ENCODE peak calls at places on chromosomes 7 and 10, in seven cellular contexts. P is SK-N-SH, Q is HCT116, W is HepG2, G is GM12878, V is H1, J is K562. M is an unnamed sample.

GRCh38 chr10:3477683-3478082 is 305.1 kb upstream of the PITRM1 start:
- DNase-seq in P (no peak), Q (no peak), W (no peak), G (peak; percentile 67), V (no peak), J (no peak), M (no peak)

GRCh38 chr7:110600983-110601382 is 489.9 kb upstream of the LRRN3 start:
- DNase-seq in P (no peak), Q (no peak), W (no peak), G (no peak), V (no peak), J (no peak), M (no peak)

GRCh38 chr10:3292601-3293000 is 120.0 kb upstream of the PITRM1 start:
- DNase-seq in P (no peak), Q (no peak), W (no peak), G (no peak), V (no peak), J (no peak), M (no peak)

GRCh38 chr10:36880898-36881297 is 244.5 kb upstream of the ANKRD30A start:
- DNase-seq in P (peak; percentile 23), Q (no peak), W (peak; percentile 21), G (no peak), V (no peak), J (no peak), M (no peak)

GRCh38 chr7:23426876-23427275 is 43.4 kb downstream of the IGF2BP3 start:
- DNase-seq in P (no peak), Q (no peak), W (no peak), G (no peak), V (no peak), J (peak; percentile 69), M (no peak)

GRCh38 chr10:129678186-129678585 is 211.1 kb downstream of the MGMT start:
- DNase-seq in P (no peak), Q (no peak), W (no peak), G (no peak), V (no peak), J (no peak), M (no peak)

GRCh38 chr10:133089461-133089800 is 1.7 kb downstream of the ADGRA1 start:
- DNase-seq in P (no peak), Q (no peak), W (no peak), G (no peak), V (no peak), J (no peak), M (no peak)

GRCh38 chr10:110151871-110152270 is 55.5 kb upstream of the MXI1 start:
- DNase-seq in P (no peak), Q (no peak), W (no peak), G (no peak), V (no peak), J (no peak), M (no peak)

GRCh38 chr7:45179666-45180065 is 22.1 kb downstream of the RAMP3 start:
- DNase-seq in P (no peak), Q (no peak), W (no peak), G (no peak), V (no peak), J (no peak), M (no peak)

GRCh38 chr7:137020351-137020750 is 151.9 kb downstream of the CHRM2 start:
- DNase-seq in P (no peak), Q (no peak), W (no peak), G (no peak), V (no peak), J (no peak), M (no peak)

GRCh38 chr7:5634107-5634950 is 147.1 kb downstream of the RNF216 start:
- DNase-seq in P (peak; percentile 93), Q (no peak), W (no peak), G (no peak), V (no peak), J (no peak), M (no peak)

GRCh38 chr10:92837462-92837861 is 10.9 kb upstream of the EXOC6 start:
- DNase-seq in P (no peak), Q (no peak), W (no peak), G (no peak), V (no peak), J (no peak), M (no peak)

GRCh38 chr10:92834981-92835380 is 13.3 kb upstream of the EXOC6 start:
- DNase-seq in P (no peak), Q (no peak), W (no peak), G (no peak), V (no peak), J (no peak), M (no peak)

GRCh38 chr10:92834331-92834730 is 14.0 kb upstream of the EXOC6 start:
- DNase-seq in P (no peak), Q (no peak), W (no peak), G (no peak), V (no peak), J (no peak), M (no peak)

GRCh38 chr10:92844746-92845145 is 3.6 kb upstream of the EXOC6 start:
- DNase-seq in P (no peak), Q (no peak), W (no peak), G (no peak), V (no peak), J (no peak), M (no peak)

DNA sequence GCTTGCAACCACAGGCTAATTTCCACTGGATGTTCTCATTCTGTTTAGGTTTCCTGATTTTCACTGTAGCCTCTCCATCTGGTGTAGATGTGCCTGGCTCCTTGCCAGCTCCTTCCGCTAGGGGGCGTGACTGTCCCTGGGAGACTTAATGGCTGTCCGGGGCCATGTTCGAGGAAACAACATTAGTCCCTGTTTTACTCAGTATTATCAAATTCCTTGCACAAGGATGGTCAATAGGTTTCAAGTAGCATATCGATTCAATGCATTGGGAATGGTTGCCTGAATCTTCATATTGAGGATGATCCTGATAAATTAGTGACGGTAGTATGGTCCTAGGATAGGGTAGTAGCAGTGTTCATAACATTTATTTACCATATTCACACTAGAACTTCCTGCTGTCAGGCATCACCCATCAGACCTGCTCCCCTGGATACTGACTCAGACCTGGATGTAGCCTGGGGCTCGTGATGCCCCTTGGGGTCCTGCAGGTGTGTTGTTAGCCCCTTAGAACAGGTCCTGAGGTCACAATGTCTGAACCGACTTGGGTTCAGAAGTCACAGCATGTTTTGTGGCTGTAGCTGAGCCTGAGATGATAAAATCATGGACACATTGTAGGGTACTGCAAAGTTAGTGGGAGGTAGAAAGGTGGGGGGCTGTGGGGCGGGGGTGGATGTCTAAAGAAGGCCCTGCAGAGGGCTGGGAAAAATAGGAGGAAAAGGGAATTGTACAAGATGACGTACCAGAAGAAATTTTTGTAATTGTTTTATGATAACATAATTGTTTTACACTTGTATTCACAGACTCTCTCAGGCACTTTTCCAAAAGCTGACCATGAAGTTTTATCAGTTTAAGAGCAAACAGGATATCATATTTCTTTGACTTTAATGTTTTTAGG is 8.9 kb upstream of the EXOC6 start:
- DNase-seq in P (peak; percentile 63), Q (no peak), W (peak; percentile 34), G (no peak), V (no peak), J (peak; percentile 74), M (no peak)
- TF ChIP-seq SIN3A in P (no peak), Q (no peak), W (no peak), G (no peak), V (no peak), J (no peak), M (no peak)

GRCh38 chr10:25678220-25678619 is 255.8 kb upstream of the MYO3A start:
- DNase-seq in P (no peak), Q (no peak), W (no peak), G (no peak), V (no peak), J (no peak), M (no peak)

GRCh38 chr10:25678666-25679065 is 255.4 kb upstream of the MYO3A start:
- DNase-seq in P (no peak), Q (no peak), W (no peak), G (no peak), V (no peak), J (no peak), M (no peak)

GRCh38 chr10:25675615-25676014 is 258.4 kb upstream of the MYO3A start:
- DNase-seq in P (no peak), Q (no peak), W (no peak), G (no peak), V (no peak), J (no peak), M (no peak)

DNA sequence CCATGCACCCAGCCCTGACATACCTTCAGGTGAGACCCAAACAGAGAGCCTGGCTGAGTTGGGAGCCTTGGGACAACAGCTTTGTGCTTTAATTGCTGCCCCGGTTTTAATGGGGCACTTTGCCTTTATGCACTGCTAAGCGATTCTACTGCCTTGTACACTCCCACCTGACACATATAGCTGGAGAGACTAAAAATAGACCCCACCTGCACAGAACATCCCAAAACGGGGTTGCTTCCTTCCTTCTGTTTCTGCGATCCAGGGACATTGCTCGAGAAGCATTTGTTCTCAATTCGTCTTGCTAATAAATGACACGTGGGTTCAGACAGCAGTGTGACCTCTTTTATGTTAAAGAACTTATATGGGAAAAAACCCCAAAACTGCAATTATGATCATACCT is 258.8 kb upstream of the MYO3A start:
- DNase-seq in P (no peak), Q (no peak), W (no peak), G (no peak), V (no peak), J (no peak), M (no peak)
- H3K27me3 ChIP-seq in P (no peaks in the 10 kb centered on the region), Q (no peaks in the 10 kb centered on the region), W (no peaks in the 10 kb centered on the region), G (no peaks in the 10 kb centered on the region), V (no peaks in the 10 kb centered on the region), J (no peaks in the 10 kb centered on the region), M (no peaks in the 10 kb centered on the region)

DNA sequence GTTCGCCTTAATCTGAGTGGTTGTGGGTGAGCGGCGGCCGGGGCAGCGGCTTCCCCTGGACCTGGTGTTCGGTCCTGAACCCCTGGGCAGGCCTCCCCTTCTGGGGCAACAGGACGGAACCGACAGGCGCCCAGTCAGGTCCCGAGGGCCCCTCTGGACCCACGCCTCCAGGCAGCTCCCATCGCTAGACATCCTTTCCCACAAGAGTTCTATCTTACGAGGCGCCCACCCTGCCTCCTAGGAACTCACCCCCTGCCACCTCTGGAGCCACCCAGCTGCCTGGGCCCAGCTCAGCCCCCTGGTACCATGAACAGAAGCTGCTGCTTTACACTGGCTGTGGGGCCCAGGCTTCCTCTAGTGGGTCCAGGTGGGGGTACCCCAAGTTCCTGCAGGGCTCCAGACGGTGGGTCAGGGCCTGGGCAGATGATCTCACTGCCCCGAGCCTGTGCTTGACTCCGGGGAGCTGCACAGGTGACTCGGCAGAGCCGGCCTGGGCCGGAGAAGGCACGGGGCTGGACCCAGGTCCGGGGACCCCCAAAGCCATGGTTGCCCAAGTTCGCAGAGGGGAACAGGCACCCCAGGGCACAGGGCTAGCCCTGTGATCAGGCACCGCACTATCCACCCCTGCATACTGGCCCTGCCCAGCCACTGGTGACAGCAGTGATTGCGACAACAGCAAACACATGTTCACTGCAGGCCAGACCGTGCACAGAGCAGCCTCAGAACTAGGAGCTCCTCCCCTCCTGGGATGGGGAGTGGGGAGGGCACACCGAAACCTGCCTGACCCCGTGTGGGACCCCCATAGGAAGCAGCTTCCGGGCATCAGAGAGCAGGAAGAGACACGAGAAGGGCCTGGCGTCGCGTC is 180.3 kb downstream of the ELFN1 start:
- DNase-seq in P (no peak), Q (no peak), W (no peak), G (no peak), V (no peak), J (no peak), M (no peak)
- TF ChIP-seq SIN3A in P (no peak), Q (no peak), W (no peak), G (no peak), V (no peak), J (no peak), M (no peak)

DNA sequence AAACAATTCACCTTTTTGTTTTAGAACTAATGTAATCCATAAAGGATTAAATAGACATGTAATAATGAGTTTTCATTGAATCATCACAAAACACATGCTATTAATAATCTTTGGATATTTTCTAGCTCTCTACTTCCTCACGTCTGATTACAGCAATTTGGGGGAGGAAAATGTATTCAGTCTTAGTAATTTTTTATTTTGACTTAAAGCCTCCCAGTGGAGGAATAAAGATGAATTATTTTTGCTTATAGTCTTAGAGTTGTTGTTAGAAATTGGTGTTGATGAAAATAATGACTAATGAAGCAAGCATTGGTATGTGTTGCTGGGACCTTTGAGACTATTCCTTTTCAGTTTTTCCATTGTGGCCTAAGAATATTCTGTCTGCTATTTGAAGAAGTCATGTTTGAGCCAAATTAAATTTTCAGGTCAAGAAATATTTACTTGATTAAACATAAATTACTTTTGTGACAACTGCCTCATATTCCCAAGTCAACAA is 89.8 kb downstream of the ST7 start:
- DNase-seq in P (no peak), Q (no peak), W (no peak), G (no peak), V (no peak), J (no peak), M (no peak)
- H3K27me3 ChIP-seq in P (no peaks in the 10 kb centered on the region), Q (no peaks in the 10 kb centered on the region), W (no peaks in the 10 kb centered on the region), G (no peaks in the 10 kb centered on the region), V (no peaks in the 10 kb centered on the region), J (no peaks in the 10 kb centered on the region), M (no peaks in the 10 kb centered on the region)

M was measured in Panc1.